ENCODE peak calls at places on chromosomes 3 and 15, in four cellular contexts. F, N, A and K are unnamed samples.

GRCh38 chr3:194281766-194282165 is 69.4 kb downstream of the CPN2 start:
- DNase-seq in F (no peak), N (no peak), A (no peak), K (no peak)

GRCh38 chr15:43966646-43967045 is 139.8 kb downstream of the WDR76 start:
- DNase-seq in N (no peak), F (no peak), A (no peak), K (no peak)

GRCh38 chr3:50314816-50315215 is 7.7 kb downstream of the HYAL2 start:
- DNase-seq in N (no peak), F (no peak), A (no peak), K (no peak)

GRCh38 chr15:27438403-27439375 is 467.7 kb downstream of the GABRG3 start:
- DNase-seq in N (no peak), A (no peak), F (no peak), K (no peak)

GRCh38 chr3:156211583-156211982 is 91.2 kb downstream of the KCNAB1 start:
- DNase-seq in A (no peak), F (no peak), N (peak; percentile 74), K (no peak)

GRCh38 chr15:63135804-63136203 is 14.1 kb downstream of the LACTB start:
- DNase-seq in A (no peak), N (peak; percentile 51), F (no peak), K (no peak)

GRCh38 chr3:196712514-196713413 is 587 bp downstream of the PIGX start:
- DNase-seq in A (peak; percentile 84), N (no peak), F (no peak), K (peak; percentile 89)

GRCh38 chr3:42678447-42678846 is 6.9 kb upstream of the KLHL40 start:
- DNase-seq in F (no peak), N (no peak), A (no peak), K (no peak)

GRCh38 chr15:52466134-52466701 is 62.5 kb downstream of the MYO5A start:
- DNase-seq in N (no peak), F (peak; percentile 97), A (peak; percentile 13), K (no peak)

GRCh38 chr3:5226783-5227182 is 39.3 kb downstream of the EDEM1 start:
- DNase-seq in F (peak; percentile 49), A (no peak), N (peak; percentile 64), K (peak; percentile 28)

GRCh38 chr3:26484140-26484539 is 138.4 kb upstream of the LRRC3B start:
- DNase-seq in F (no peak), N (no peak), A (peak; percentile 53), K (peak; percentile 13)

GRCh38 chr3:64685331-64685799 is 2.4 kb downstream of the ADAMTS9 start:
- DNase-seq in F (no peak), N (no peak), A (no peak), K (peak; percentile 51)

GRCh38 chr15:82106671-82107070 is 60.9 kb upstream of the MEX3B start:
- DNase-seq in A (no peak), N (peak; percentile 8), F (no peak), K (no peak)

GRCh38 chr3:72776-73175 is 123.8 kb upstream of the CHL1 start:
- DNase-seq in A (no peak), F (no peak), N (no peak), K (no peak)

GRCh38 chr3:4449043-4449803 is 17.8 kb downstream of the SUMF1 start:
- DNase-seq in A (no peak), N (no peak), F (no peak), K (no peak)

GRCh38 chr15:73056460-73056859 is 4.2 kb downstream of the NEO1 start:
- DNase-seq in A (no peak), F (no peak), N (no peak), K (no peak)

GRCh38 chr15:93052090-93052892 is 36.7 kb downstream of the RGMA start:
- DNase-seq in A (no peak), F (peak; percentile 35), N (peak; percentile 17), K (no peak)

GRCh38 chr3:77655421-77655820 is 615.5 kb downstream of the ROBO2 start:
- DNase-seq in F (no peak), A (no peak), N (no peak), K (no peak)

GRCh38 chr15:33011976-33012375 is 182.5 kb downstream of the FMN1 start:
- DNase-seq in F (no peak), A (no peak), N (no peak), K (no peak)

GRCh38 chr15:85766007-85766831 is 28.5 kb downstream of the KLHL25 start:
- DNase-seq in N (no peak), A (peak; percentile 73), F (no peak), K (peak; percentile 54)

GRCh38 chr3:115836944-115837343 is 213.6 kb downstream of the GAP43 start:
- DNase-seq in A (peak; percentile 40), N (peak; percentile 62), F (peak; percentile 34), K (no peak)

GRCh38 chr3:71069797-71070196 is 513.7 kb downstream of the FOXP1 start:
- DNase-seq in F (peak; percentile 76), N (peak; percentile 86), A (peak; percentile 65), K (peak; percentile 42)

GRCh38 chr3:101253429-101253828 is 66.9 kb downstream of the IMPG2 start:
- DNase-seq in N (no peak), F (no peak), A (no peak), K (no peak)

GRCh38 chr3:135982922-135983581 is 17.5 kb downstream of the PPP2R3A start:
- DNase-seq in N (peak; percentile 68), F (no peak), A (no peak), K (no peak)

GRCh38 chr3:128072454-128073184 is 20.4 kb downstream of the SEC61A1 start:
- DNase-seq in N (no peak), F (no peak), A (no peak), K (no peak)

GRCh38 chr15:64456634-64457108 is 3.7 kb upstream of the ZNF609 start:
- DNase-seq in N (no peak), A (no peak), F (no peak), K (peak; percentile 27)

GRCh38 chr3:128316456-128316855 is 150.2 kb downstream of the DNAJB8 start:
- DNase-seq in A (no peak), F (no peak), N (no peak), K (no peak)

GRCh38 chr15:66947471-66947870 is 117.9 kb upstream of the SMAD3 start:
- DNase-seq in N (no peak), F (no peak), A (no peak), K (no peak)

GRCh38 chr3:58630081-58630709 is 36.4 kb downstream of the FAM3D start:
- DNase-seq in F (peak; percentile 60), N (peak; percentile 83), A (peak; percentile 86), K (peak; percentile 82)

GRCh38 chr3:120438971-120439370 is 11.8 kb downstream of the FSTL1 start:
- DNase-seq in F (no peak), N (peak; percentile 89), A (peak; percentile 20), K (peak; percentile 79)

GRCh38 chr3:127264292-127264691 is 23.6 kb downstream of the PRR20G start:
- DNase-seq in A (no peak), N (peak; percentile 58), F (no peak), K (no peak)

GRCh38 chr15:49370782-49371181 is 52.3 kb upstream of the FGF7 start:
- DNase-seq in N (peak; percentile 52), A (no peak), F (peak; percentile 10), K (no peak)

GRCh38 chr3:13506239-13506638 is 26.1 kb downstream of the HDAC11 start:
- DNase-seq in N (no peak), F (no peak), A (no peak), K (no peak)

GRCh38 chr3:35187908-35188307 is 451.4 kb upstream of the ARPP21 start:
- DNase-seq in F (no peak), A (no peak), N (no peak), K (no peak)

GRCh38 chr3:89380006-89380405 is 272.6 kb downstream of the EPHA3 start:
- DNase-seq in N (peak; percentile 59), A (no peak), F (no peak), K (no peak)
- H2AFZ ChIP-seq in N (no peak overlapping the region), A (no peak overlapping the region), F (no peak overlapping the region), K (no peak overlapping the region)

DNA sequence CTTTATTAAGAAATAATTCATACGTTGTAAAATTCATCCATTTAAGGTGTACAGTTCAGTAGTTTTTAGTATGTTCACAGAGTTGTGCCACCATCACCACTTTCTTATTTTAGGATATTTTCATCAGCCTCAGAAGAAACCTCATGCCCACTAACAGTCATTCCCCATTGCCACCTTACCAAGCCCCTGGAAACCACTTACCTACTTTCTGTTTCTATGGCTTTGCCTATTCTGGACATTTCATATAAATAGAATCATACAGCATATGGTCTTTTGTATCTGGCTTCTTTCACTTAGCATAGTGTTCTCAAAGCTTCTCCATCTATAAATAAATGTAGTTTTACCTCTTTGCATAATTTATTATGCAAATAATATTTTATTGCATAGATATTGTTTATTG is 6.6 kb downstream of the FETUB start:
- DNase-seq in F (no peak), N (no peak), A (no peak), K (no peak)
- H2AFZ ChIP-seq in F (no peak overlapping the region), N (no peak overlapping the region), A (no peak overlapping the region), K (no peak overlapping the region)

GRCh38 chr15:42384597-42384996 is 25.3 kb downstream of the CAPN3 start:
- DNase-seq in F (no peak), A (no peak), N (no peak), K (no peak)
- H2AFZ ChIP-seq in F (no peak overlapping the region), A (peak overlapping the region; percentile 99), N (no peak overlapping the region), K (no peak overlapping the region)

GRCh38 chr3:37037352-37037751 is 44.0 kb downstream of the MLH1 start:
- DNase-seq in A (no peak), F (no peak), N (no peak), K (no peak)
- H2AFZ ChIP-seq in A (no peak overlapping the region), F (no peak overlapping the region), N (no peak overlapping the region), K (no peak overlapping the region)

GRCh38 chr15:59953392-59953883 is 50.7 kb upstream of the FOXB1 start:
- DNase-seq in F (no peak), N (no peak), A (no peak), K (peak; percentile 7)
- H2AFZ ChIP-seq in F (no peak overlapping the region), N (no peak overlapping the region), A (no peak overlapping the region), K (no peak overlapping the region)

GRCh38 chr3:112982710-112983109 is 7.8 kb upstream of the CD200R1 start:
- DNase-seq in N (no peak), A (no peak), F (no peak), K (no peak)

GRCh38 chr3:112976001-112976400 is 1.1 kb upstream of the CD200R1 start:
- DNase-seq in N (no peak), A (no peak), F (no peak), K (no peak)

GRCh38 chr3:112980080-112980479 is 5.2 kb upstream of the CD200R1 start:
- DNase-seq in A (no peak), N (no peak), F (no peak), K (no peak)

GRCh38 chr3:112976953-112977352 is 2.0 kb upstream of the CD200R1 start:
- DNase-seq in A (no peak), N (no peak), F (no peak), K (no peak)

DNA sequence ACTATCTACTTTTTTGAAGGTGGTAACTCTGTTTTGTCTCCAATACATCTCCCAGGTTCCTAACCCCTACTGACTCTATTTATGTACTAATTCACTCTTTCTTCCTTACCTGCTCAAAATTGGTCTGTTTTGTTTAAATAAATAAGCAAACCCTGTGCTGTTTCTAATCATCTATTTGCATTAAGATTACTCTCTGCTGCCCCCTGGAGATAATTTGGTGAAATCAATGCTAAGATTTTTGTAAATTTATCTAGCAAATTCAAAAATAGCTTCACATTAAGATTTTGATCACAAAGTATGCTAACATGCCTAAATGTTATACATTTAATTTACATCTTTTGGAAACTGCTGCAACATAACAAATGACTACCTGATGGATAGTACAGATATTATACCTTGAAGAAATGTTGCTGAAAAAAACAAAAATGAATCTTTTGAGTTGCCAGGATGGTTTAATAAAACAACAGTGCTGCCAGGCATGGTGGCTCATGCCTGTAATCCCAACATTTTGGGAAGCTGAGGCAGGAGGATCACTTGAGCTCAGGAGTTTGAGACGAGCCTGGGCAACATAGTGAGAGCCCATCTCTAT is 4.4 kb upstream of the CD200R1 start:
- DNase-seq in F (peak; percentile 63), N (peak; percentile 62), A (peak; percentile 51), K (peak; percentile 57)
- H2AFZ ChIP-seq in F (no peak overlapping the region), N (no peak overlapping the region), A (no peak overlapping the region), K (no peak overlapping the region)